ENCODE peak calls at places on chromosomes 3 and 15, in eight cellular contexts. O is activated CD4-positive, alpha-beta memory T cell treated with anti-CD3 and anti-CD28 coated beads, Interleukin-2, amount 10 ng/mL, durations not matched to agents 7 days and 5 days; M is NCI-H1105 treated with DMSO at 0.1 percent for 48 hours; N is OCI-LY7; R is natural killer cell; V is activated naive CD8-positive, alpha-beta T cell treated with anti-CD3 and anti-CD28 coated beads, Interleukin-2, amount 50 U/mL, for 24 hours; P is foreskin fibroblast; J is tibial artery. G is an unnamed sample.

GRCh38 chr15:41838400-41838897 is at the start of gene PLA2G4B:
- DNase-seq in M (no peak), R (no peak), P (no peak), N (no peak), O (no peak), V (no peak), J (no peak), G (no peak)

GRCh38 chr3:133663569-133664313 is 2.0 kb upstream of the TOPBP1 start:
- DNase-seq in V (peak; percentile 16), R (no peak), M (peak; percentile 83), P (peak; percentile 56), N (peak; percentile 87), O (peak; percentile 24), J (no peak), G (no peak)

GRCh38 chr3:123809597-123809996 is 74.5 kb downstream of the MYLK start:
- DNase-seq in V (no peak), M (no peak), N (no peak), J (no peak), P (no peak), R (no peak), O (no peak), G (no peak)

GRCh38 chr15:85622432-85622831 is 172.3 kb downstream of the KLHL25 start:
- DNase-seq in M (no peak), J (no peak), V (no peak), O (no peak), R (no peak), N (no peak), P (peak; percentile 72), G (no peak)

GRCh38 chr3:84885199-84885882 is 73.4 kb upstream of the CADM2 start:
- DNase-seq in R (no peak), P (no peak), O (no peak), N (no peak), M (no peak), J (no peak), V (no peak), G (no peak)

GRCh38 chr15:76169013-76169412 is 109.2 kb downstream of the TMEM266 start:
- DNase-seq in N (peak; percentile 46), R (no peak), P (peak; percentile 72), V (no peak), O (no peak), J (no peak), M (no peak), G (no peak)

GRCh38 chr15:100824211-100824610 is 55.4 kb upstream of the ALDH1A3 start:
- DNase-seq in R (no peak), P (no peak), M (no peak), O (no peak), N (no peak), V (no peak), J (no peak), G (no peak)

GRCh38 chr3:98839846-98840245 is 61.6 kb downstream of the DCBLD2 start:
- DNase-seq in O (no peak), N (no peak), R (no peak), P (no peak), V (no peak), M (no peak), J (no peak), G (no peak)

GRCh38 chr15:66294932-66295235 is 1.5 kb downstream of the DIS3L start:
- DNase-seq in V (no peak), P (peak; percentile 39), N (peak; percentile 40), M (no peak), R (no peak), O (no peak), J (no peak), G (no peak)

GRCh38 chr3:10651506-10651905 is 146.1 kb upstream of the ATP2B2 start:
- DNase-seq in P (no peak), O (no peak), R (no peak), V (no peak), N (no peak), M (no peak), J (no peak), G (no peak)

GRCh38 chr15:73318463-73319351 is 50.1 kb downstream of the HCN4 start:
- DNase-seq in R (no peak), O (no peak), N (peak; percentile 21), V (peak; percentile 58), J (no peak), P (no peak), M (peak; percentile 4), G (peak; percentile 62)

GRCh38 chr15:40392986-40393948 is 10.7 kb downstream of the KNSTRN start:
- DNase-seq in R (no peak), M (no peak), V (no peak), P (peak; percentile 66), J (no peak), N (no peak), O (no peak), G (no peak)

GRCh38 chr3:49371946-49372345 is 13.8 kb upstream of the GPX1 start:
- DNase-seq in P (no peak), M (no peak), R (no peak), O (no peak), N (no peak), J (no peak), V (no peak), G (no peak)

GRCh38 chr3:172107403-172107802 is 68.0 kb downstream of the FNDC3B start:
- DNase-seq in P (peak; percentile 47), V (peak; percentile 46), R (peak; percentile 56), O (peak; percentile 76), N (peak; percentile 91), J (no peak), M (no peak), G (no peak)

GRCh38 chr3:184740509-184741258 is 28.8 kb upstream of the MAGEF1 start:
- DNase-seq in R (no peak), N (no peak), O (no peak), V (peak; percentile 26), J (no peak), P (peak; percentile 65), M (no peak), G (no peak)

GRCh38 chr3:195875482-195876236 is 32.7 kb downstream of the TNK2 start:
- DNase-seq in J (no peak), V (no peak), R (no peak), O (no peak), N (no peak), M (no peak), P (no peak), G (no peak)

GRCh38 chr15:70480196-70480856 is 283.0 kb downstream of the UACA start:
- DNase-seq in O (peak; percentile 77), J (no peak), R (no peak), M (no peak), P (no peak), N (no peak), V (peak; percentile 74), G (no peak)

G was measured in activated B cell treated with CpG ODN at 0.5 μM for 24 hours.